ENCODE peak calls at places on chromosome 13, in eight cellular contexts. S, P, E, Y, V, I, F and Q are unnamed samples.

GRCh38 chr13:112057736-112058518 is 9.0 kb upstream of the SOX1 start:
- DNase-seq in Y (no peak), F (no peak), E (no peak), I (no peak), P (no peak), S (no peak), V (no peak), Q (no peak)

GRCh38 chr13:71621152-71622124 is 245.6 kb downstream of the DACH1 start:
- DNase-seq in Y (no peak), F (no peak), E (no peak), V (no peak), S (no peak), P (no peak), I (peak; percentile 5), Q (no peak)

GRCh38 chr13:24500977-24501376 is 11.6 kb downstream of the PARP4 start:
- DNase-seq in I (no peak), S (no peak), V (no peak), Y (no peak), E (no peak), F (peak; percentile 68), P (peak; percentile 45), Q (peak; percentile 59)

GRCh38 chr13:88958821-88959220 is 1287.7 kb downstream of the SLITRK5 start:
- DNase-seq in E (no peak), S (no peak), I (no peak), F (no peak), P (no peak), V (no peak), Y (no peak), Q (no peak)

GRCh38 chr13:86185107-86185506 is 385.9 kb upstream of the SLITRK6 start:
- DNase-seq in I (no peak), Y (no peak), F (no peak), E (no peak), V (no peak), S (no peak), P (no peak), Q (no peak)

GRCh38 chr13:30708541-30708940 is 26.8 kb upstream of the ALOX5AP start:
- DNase-seq in P (no peak), S (no peak), V (peak; percentile 24), Y (no peak), F (no peak), I (no peak), E (no peak), Q (no peak)

GRCh38 chr13:109271991-109272454 is 514.4 kb downstream of the IRS2 start:
- DNase-seq in S (no peak), E (no peak), Y (no peak), I (no peak), V (peak; percentile 73), P (no peak), F (peak; percentile 70), Q (peak; percentile 89)

GRCh38 chr13:73171926-73172325 is 113.1 kb downstream of the KLF5 start:
- DNase-seq in S (no peak), V (peak; percentile 13), F (peak; percentile 12), I (no peak), P (no peak), E (no peak), Y (no peak), Q (no peak)

GRCh38 chr13:113537205-113537604 is 46.7 kb upstream of the DCUN1D2 start:
- DNase-seq in Y (no peak), V (no peak), E (no peak), F (no peak), I (no peak), S (peak; percentile 58), P (no peak), Q (no peak)